ENCODE peak calls at places on chromosomes 5 and 9, in four cellular contexts. V is stimulated activated CD8-positive, alpha-beta memory T cell treated with anti-CD3 and anti-CD28 coated beads, Interleukin-12 subunit alpha, Interleukin-12 subunit beta, amount 100 ng/mL, for 1 hour; W is HTR-8/SVneo; C is activated CD4-positive, alpha-beta T cell treated with anti-CD3 and anti-CD28 coated beads, Interleukin-2, amount 50 U/mL, for 1 hour. M is an unnamed sample.

GRCh38 chr5:169200086-169200778 is 100.7 kb downstream of the SLIT3 start:
- DNase-seq in V (no peak), W (no peak), C (no peak), M (no peak)

GRCh38 chr5:170813231-170813630 is 29.7 kb downstream of the GABRP start:
- DNase-seq in V (no peak), W (no peak), C (no peak), M (no peak)

GRCh38 chr9:24602687-24603352 is 57.1 kb upstream of the IZUMO3 start:
- DNase-seq in V (no peak), W (no peak), C (no peak), M (no peak)

GRCh38 chr5:92704590-92704989 is 876.4 kb downstream of the NR2F1-AS1 start:
- DNase-seq in V (no peak), W (no peak), C (no peak), M (no peak)

GRCh38 chr5:123047706-123048105 is 11.2 kb upstream of the PPIC start:
- DNase-seq in V (no peak), W (no peak), C (no peak), M (no peak)

GRCh38 chr9:98778251-98778650 is 18.1 kb downstream of the ANKS6 start:
- DNase-seq in V (no peak), W (no peak), C (no peak), M (no peak)

GRCh38 chr5:155290937-155291336 is 277.4 kb downstream of the KIF4B start:
- DNase-seq in V (no peak), W (no peak), C (no peak), M (no peak)

GRCh38 chr5:141951341-141951781 is 6.6 kb downstream of the PCDH12 start:
- DNase-seq in V (no peak), W (no peak), C (peak), M (peak)

GRCh38 chr9:88237454-88238280 is 99.4 kb upstream of the SPATA31C2 start:
- DNase-seq in V (no peak), W (no peak), C (no peak), M (no peak)

GRCh38 chr5:169791251-169791650 is 154.2 kb downstream of the DOCK2 start:
- DNase-seq in V (no peak), W (no peak), C (no peak), M (no peak)

GRCh38 chr5:138230261-138230660 is 17.1 kb upstream of the CDC23 start:
- DNase-seq in V (no peak), W (no peak), C (no peak), M (no peak)

GRCh38 chr5:149053027-149053705 is 9.7 kb downstream of the SH3TC2 start:
- DNase-seq in V (no peak), W (no peak), C (no peak), M (no peak)

GRCh38 chr9:128633057-128633456 is 23.6 kb downstream of the DYNC2I2 start:
- DNase-seq in V (no peak), W (no peak), C (no peak), M (no peak)

GRCh38 chr5:139808481-139809330 is 13.1 kb downstream of the PSD2 start:
- DNase-seq in V (no peak), W (no peak), C (no peak), M (no peak)

GRCh38 chr5:4981612-4982011 is 158.5 kb upstream of the ADAMTS16 start:
- DNase-seq in V (no peak), W (no peak), C (no peak), M (no peak)

GRCh38 chr5:179115845-179116524 is 55.8 kb downstream of the ZNF354C start:
- DNase-seq in V (no peak), W (no peak), C (no peak), M (no peak)

M was measured in naive thymus-derived CD4-positive, alpha-beta T cell.